ENCODE peak calls at places on chromosomes 4 and X, in ten cellular contexts. A is tibial nerve, Q is HCT116, F is GM12878, W is esophagus squamous epithelium, D is endothelial cell of umbilical vein, V is esophagus muscularis mucosa, I is transverse colon, J is uterus, Z is IMR-90. P is an unnamed sample.
A peak's percentile ranks its signal among the peaks of the same experiment; 100 is the strongest.

GRCh38 chr4:95693594-95693993 is 144.8 kb upstream of the UNC5C start:
- DNase-seq in Q (peak; percentile 15), I (no peak), J (no peak), W (no peak), D (peak; percentile 36), V (no peak), A (no peak), F (no peak), Z (peak; percentile 0), P (no peak)

GRCh38 chr4:24024157-24024556 is 134.3 kb upstream of the PPARGC1A start:
- DNase-seq in I (no peak), W (no peak), V (no peak), Z (peak; percentile 83), Q (no peak), J (no peak), D (no peak), F (no peak), A (no peak), P (no peak)

GRCh38 chr4:120692964-120693363 is 229.6 kb downstream of the PRDM5 start:
- DNase-seq in Z (peak; percentile 93), W (no peak), J (no peak), Q (peak; percentile 29), V (no peak), D (peak; percentile 90), I (peak; percentile 23), F (no peak), A (no peak), P (no peak)

GRCh38 chr4:108166441-108167315 is 2.1 kb downstream of the LEF1 start:
- DNase-seq in I (peak; percentile 21), V (no peak), F (no peak), Z (no peak), W (no peak), A (no peak), D (no peak), J (no peak), Q (no peak), P (no peak)

GRCh38 chr4:109011241-109012031 is 248.6 kb upstream of the ETNPPL start:
- DNase-seq in W (no peak), F (no peak), J (no peak), A (no peak), D (no peak), Z (no peak), Q (no peak), V (no peak), I (no peak), P (no peak)

GRCh38 chr4:98890698-98891097 is 38.2 kb downstream of the EIF4E start:
- DNase-seq in Q (no peak), V (no peak), D (peak; percentile 81), F (no peak), J (no peak), I (no peak), W (no peak), A (no peak), Z (no peak), P (no peak)

GRCh38 chrX:35919536-35920309 is at the start of gene CFAP47:
- DNase-seq in D (no peak), I (peak; percentile 12), A (no peak), Z (no peak), Q (no peak), J (no peak), W (no peak), V (no peak), F (no peak), P (no peak)

GRCh38 chrX:119406739-119407138 is 7.6 kb downstream of the SLC25A43 start:
- DNase-seq in D (no peak), A (no peak), Z (peak; percentile 34), J (no peak), I (no peak), F (no peak), W (no peak), Q (no peak), V (no peak), P (no peak)

GRCh38 chrX:78545233-78545632 is 113.9 kb downstream of the RTL3 start:
- DNase-seq in I (no peak), F (no peak), V (no peak), A (no peak), J (no peak), D (no peak), Q (no peak), Z (no peak), W (no peak), P (no peak)

GRCh38 chr4:1293981-1294380 is 4.3 kb downstream of the MAEA start:
- DNase-seq in F (no peak), W (no peak), I (no peak), Z (no peak), V (no peak), Q (no peak), A (no peak), D (no peak), J (no peak), P (no peak)

GRCh38 chr4:26288308-26288982 is 32.4 kb upstream of the RBPJ start:
- DNase-seq in W (no peak), F (peak; percentile 73), J (no peak), A (no peak), Q (no peak), I (no peak), V (no peak), Z (peak; percentile 77), D (no peak), P (no peak)

GRCh38 chr4:41443340-41444079 is 94.4 kb upstream of the LIMCH1 start:
- DNase-seq in V (no peak), Z (no peak), J (no peak), D (peak; percentile 29), W (no peak), A (no peak), Q (no peak), I (no peak), F (no peak), P (no peak)

GRCh38 chrX:20829665-20830481 is 544.3 kb upstream of the CNKSR2 start:
- DNase-seq in Z (no peak), W (no peak), A (no peak), J (no peak), I (no peak), Q (no peak), V (no peak), F (no peak), D (no peak), P (no peak)

DNA sequence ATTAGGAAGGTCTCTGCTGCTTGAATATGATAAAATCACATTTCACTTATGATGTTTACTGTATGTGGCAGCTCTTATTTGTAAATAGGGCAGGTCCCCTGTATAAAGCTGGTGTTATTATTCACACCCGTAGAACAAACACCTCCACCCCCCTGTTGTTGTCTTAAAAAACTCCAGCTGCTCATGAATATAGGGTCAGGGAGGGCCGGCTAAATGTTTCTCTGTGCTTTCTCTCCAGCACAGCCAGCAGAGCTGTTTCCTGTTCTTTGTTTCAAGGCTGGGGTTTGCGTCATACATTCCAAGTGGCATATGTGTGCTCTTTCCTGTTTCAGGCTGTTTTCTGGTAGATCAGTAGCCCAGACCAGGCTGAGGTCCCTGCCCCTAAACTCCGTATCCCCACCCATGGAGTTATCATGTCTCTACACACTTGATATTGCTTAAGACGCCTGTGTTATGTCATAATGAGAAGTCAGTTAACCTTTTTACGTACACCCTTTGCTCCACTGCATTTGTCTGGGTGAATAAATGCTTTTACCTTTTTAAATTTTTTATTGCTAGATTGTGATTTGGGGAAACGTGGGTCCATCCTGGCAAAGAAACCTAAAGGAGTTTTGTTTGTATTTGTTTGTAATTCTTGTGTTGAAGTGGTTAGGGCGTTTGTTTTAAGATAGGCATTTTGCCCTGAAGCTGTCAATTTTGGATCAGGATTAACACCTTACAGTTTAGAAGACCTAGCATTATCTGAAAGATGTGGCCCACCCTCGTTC is 3.2 kb downstream of the KLF3 start:
- DNase-seq in J (peak; percentile 74), Q (peak; percentile 88), F (no peak), D (peak; percentile 99), A (peak; percentile 90), W (peak; percentile 30), Z (peak; percentile 99), I (peak; percentile 87), V (peak; percentile 96), P (peak; percentile 80)
- TF ChIP-seq POLR2A in J (peak; percentile 73), Q (peak; percentile 35), F (peak; percentile 49), D (peak; percentile 86), A (peak; percentile 74), W (peak; percentile 74), Z (peak; percentile 91), I (peak; percentile 95), V (no peak), P (peak; percentile 43)

GRCh38 chrX:15718283-15718970 is 19.6 kb upstream of the CA5B start:
- DNase-seq in J (no peak), Q (peak; percentile 19), A (no peak), Z (no peak), W (no peak), F (no peak), D (no peak), V (no peak), I (no peak), P (no peak)
- H3K4me3 ChIP-seq in J (no peak overlapping the region), Q (no peak overlapping the region), A (no peak overlapping the region), Z (no peak overlapping the region), W (no peak overlapping the region), F (no peak overlapping the region), D (no peak overlapping the region), V (no peak overlapping the region), I (no peak overlapping the region), P (no peak overlapping the region)

DNA sequence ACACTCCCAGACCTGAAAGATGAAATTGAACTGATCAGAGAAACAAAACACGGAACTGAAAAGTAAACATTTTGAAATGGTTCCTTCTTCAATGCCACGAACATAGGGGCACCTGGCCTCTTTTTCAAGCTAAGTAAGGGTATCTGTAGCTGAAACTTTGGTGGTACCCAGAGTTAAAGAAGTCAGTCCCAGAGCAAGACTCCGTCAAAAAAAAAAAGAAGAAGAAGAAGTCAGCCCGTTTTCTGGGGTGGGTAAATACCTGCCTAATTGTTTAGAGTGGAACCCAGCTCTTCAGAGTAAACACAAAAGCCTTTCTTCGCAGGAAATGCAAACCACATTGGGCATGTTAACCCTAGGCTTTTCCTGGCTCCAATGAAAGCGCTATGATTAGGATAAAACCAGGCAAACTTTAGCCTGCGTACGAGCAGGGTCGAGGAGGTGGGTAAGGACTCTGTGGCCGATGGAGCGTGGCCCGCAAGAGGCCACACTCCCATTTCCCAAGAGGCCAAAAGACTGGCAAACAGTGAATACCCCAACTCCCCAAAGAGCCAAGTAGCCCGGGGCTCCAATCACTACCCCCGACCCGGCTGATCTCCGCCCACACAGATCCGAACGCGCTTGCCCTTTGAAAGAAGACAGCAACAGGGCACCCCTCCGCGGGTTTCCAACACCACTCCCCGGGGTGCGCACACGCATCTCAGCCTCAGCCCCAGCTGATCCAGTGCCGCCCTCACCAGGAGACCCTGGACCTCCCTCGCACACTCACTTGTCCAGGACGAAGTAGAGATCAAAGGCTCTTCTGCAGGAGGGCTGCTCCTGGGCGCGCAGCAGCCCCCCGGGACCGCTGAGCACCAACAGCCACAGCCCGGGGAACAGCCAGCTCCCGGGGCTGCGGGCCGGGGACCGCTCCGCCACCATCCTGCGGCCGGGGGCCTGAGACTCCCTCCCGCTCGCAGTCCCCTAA is 1.1 kb downstream of the ANTXR2 start:
- DNase-seq in A (peak; percentile 39), Z (peak; percentile 22), W (no peak), D (no peak), F (peak; percentile 30), I (peak; percentile 55), V (no peak), J (peak; percentile 56), Q (no peak), P (peak; percentile 8)
- TF ChIP-seq POLR2A in A (no peak), Z (no peak), W (no peak), D (no peak), F (no peak), I (no peak), V (no peak), J (no peak), Q (no peak), P (no peak)

DNA sequence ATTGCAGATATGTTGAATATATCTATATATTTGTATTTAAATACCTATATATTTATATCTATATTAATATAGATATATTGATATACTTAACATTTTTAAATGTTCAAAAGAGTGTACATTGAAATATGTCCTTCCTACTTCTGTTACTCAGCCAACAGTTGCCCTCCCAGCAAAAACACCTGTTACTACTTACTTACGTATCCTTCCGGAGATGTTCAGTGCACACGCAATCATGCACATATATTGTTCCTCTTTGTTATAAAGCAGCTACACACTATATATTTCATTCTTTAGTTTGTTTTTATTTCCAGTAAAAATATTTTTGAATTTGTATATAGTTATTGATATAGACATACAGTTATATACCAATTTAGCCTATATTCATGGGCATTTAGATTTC is 142.3 kb downstream of the ARHGAP24 start:
- DNase-seq in I (no peak), V (no peak), A (no peak), Z (no peak), J (no peak), W (no peak), F (no peak), Q (no peak), D (no peak), P (no peak)
- H3K4me3 ChIP-seq in I (no peak overlapping the region), V (no peak overlapping the region), A (no peak overlapping the region), Z (no peak overlapping the region), J (no peak overlapping the region), W (no peak overlapping the region), F (no peak overlapping the region), Q (no peak overlapping the region), D (no peak overlapping the region), P (no peak overlapping the region)

P was measured in gastrocnemius medialis.